ENCODE peak calls at places on chromosomes 16 and 17, in ten cellular contexts. S is A549, N is lower lobe of right lung, Y is astrocyte, A is stomach, F is bronchial epithelial cell, K is thoracic aorta, M is IMR-90, X is RWPE2, V is transverse colon. T is an unnamed sample.

GRCh38 chr16:11612110-11612981 is 25.6 kb upstream of the LITAF start:
- DNase-seq in V (peak; percentile 86), M (no peak), A (peak; percentile 90), Y (no peak), K (no peak), F (peak; percentile 78), X (no peak), N (peak; percentile 90), S (peak; percentile 78), T (no peak)

GRCh38 chr16:24427840-24428239 is 111.5 kb upstream of the RBBP6 start:
- DNase-seq in K (no peak), M (no peak), S (no peak), Y (no peak), N (no peak), X (no peak), F (no peak), A (no peak), V (no peak), T (no peak)

GRCh38 chr17:63458478-63458877 is 12.4 kb upstream of the CYB561 start:
- DNase-seq in X (no peak), Y (no peak), M (no peak), K (no peak), N (no peak), S (no peak), V (no peak), F (no peak), A (no peak), T (no peak)

GRCh38 chr16:11242658-11243057 is 13.3 kb downstream of the SOCS1 start:
- DNase-seq in X (no peak), Y (no peak), N (no peak), F (no peak), S (no peak), K (no peak), A (no peak), V (no peak), M (no peak), T (no peak)

GRCh38 chr16:85308585-85309540 is 196.6 kb upstream of the CIBAR2 start:
- DNase-seq in F (no peak), N (no peak), K (no peak), A (no peak), X (no peak), Y (no peak), V (no peak), S (no peak), M (no peak), T (no peak)

GRCh38 chr16:4412159-4412558 is 4.2 kb downstream of the CORO7 start:
- DNase-seq in X (no peak), Y (no peak), M (no peak), N (no peak), F (no peak), K (no peak), S (no peak), A (no peak), V (no peak), T (no peak)

GRCh38 chr16:70463235-70463634 is 8.8 kb downstream of the FCSK start:
- DNase-seq in S (no peak), A (no peak), Y (no peak), M (no peak), X (no peak), N (no peak), V (no peak), K (no peak), F (no peak), T (no peak)

GRCh38 chr16:2250652-2251280 is 621 bp downstream of the ECI1 start:
- DNase-seq in V (peak; percentile 68), X (no peak), Y (no peak), N (no peak), K (no peak), A (peak; percentile 62), F (peak; percentile 29), S (peak; percentile 67), M (no peak), T (no peak)

GRCh38 chr17:42253601-42254000 is 22.6 kb downstream of the STAT5B start:
- DNase-seq in X (no peak), A (no peak), F (no peak), N (no peak), K (no peak), S (no peak), Y (peak; percentile 47), V (no peak), M (no peak), T (no peak)

GRCh38 chr17:65509032-65509431 is 52.4 kb downstream of the AXIN2 start:
- DNase-seq in K (no peak), Y (no peak), A (no peak), M (no peak), N (no peak), V (no peak), S (no peak), X (no peak), F (no peak), T (no peak)

GRCh38 chr17:48561894-48562810 is 16.0 kb downstream of the HOXB4 start:
- DNase-seq in F (no peak), N (no peak), X (no peak), A (no peak), M (peak; percentile 68), Y (no peak), S (no peak), V (no peak), K (no peak), T (no peak)
- H3K4me3 ChIP-seq in F (no peak overlapping the region), N (no peak overlapping the region), X (no peak overlapping the region), A (no peak overlapping the region), M (no peak overlapping the region), Y (peak overlapping the region; percentile 58), S (no peak overlapping the region), V (no peak overlapping the region), K (no peak overlapping the region), T (no peak overlapping the region)

GRCh38 chr17:27519550-27519949 is 63.3 kb downstream of the KSR1 start:
- DNase-seq in Y (no peak), N (no peak), A (no peak), S (no peak), K (no peak), F (no peak), M (no peak), V (no peak), X (no peak), T (no peak)

GRCh38 chr17:27521281-27522027 is 65.2 kb downstream of the KSR1 start:
- DNase-seq in N (no peak), F (no peak), V (no peak), M (no peak), X (no peak), A (no peak), S (no peak), K (no peak), Y (no peak), T (no peak)

GRCh38 chr17:27522028-27522639 is 65.9 kb downstream of the KSR1 start:
- DNase-seq in F (no peak), Y (no peak), S (no peak), A (no peak), N (no peak), M (no peak), X (no peak), K (no peak), V (no peak), T (no peak)

GRCh38 chr17:27518750-27519521 is 62.7 kb downstream of the KSR1 start:
- DNase-seq in F (peak; percentile 52), Y (no peak), N (no peak), S (no peak), K (no peak), A (no peak), V (no peak), M (no peak), X (no peak), T (no peak)

DNA sequence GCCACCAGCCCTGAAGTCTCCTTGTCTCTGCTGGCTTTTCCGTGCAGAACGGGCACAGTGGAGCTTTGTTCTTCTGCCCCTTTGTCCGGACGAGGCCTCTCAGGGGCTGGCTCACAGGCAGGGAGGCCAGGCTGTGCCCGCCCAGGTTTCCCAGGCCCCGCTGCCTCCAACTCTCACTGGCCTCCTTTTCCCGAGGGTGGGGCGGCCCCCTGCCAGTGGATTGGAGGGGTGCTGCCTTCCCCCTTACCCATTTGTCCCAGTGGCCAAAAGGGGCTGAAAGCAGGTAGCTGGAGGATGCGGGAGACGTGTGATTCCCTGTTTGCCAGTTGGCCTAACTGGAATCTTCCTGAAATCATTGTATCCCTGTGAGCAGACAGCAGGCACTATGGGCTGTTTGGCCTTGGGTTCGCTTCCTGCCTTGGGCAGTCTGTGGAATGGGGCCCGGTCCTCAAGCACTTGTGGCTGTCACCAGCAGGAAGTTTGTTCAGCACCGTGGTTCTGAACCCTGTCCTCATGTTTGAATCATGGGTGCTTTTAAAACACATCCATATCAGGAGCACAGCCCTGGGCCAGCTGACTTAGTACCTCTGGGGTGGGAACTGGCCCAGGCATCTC is 64.4 kb downstream of the KSR1 start:
- DNase-seq in F (no peak), V (no peak), Y (no peak), N (no peak), A (no peak), K (no peak), S (no peak), X (no peak), M (no peak), T (no peak)
- H3K4me3 ChIP-seq in F (no peak overlapping the region), V (no peak overlapping the region), Y (no peak overlapping the region), N (no peak overlapping the region), A (no peak overlapping the region), K (no peak overlapping the region), S (no peak overlapping the region), X (no peak overlapping the region), M (no peak overlapping the region), T (no peak overlapping the region)

GRCh38 chr17:21530841-21531240 is 154.7 kb downstream of the KCNJ12 start:
- DNase-seq in V (no peak), A (no peak), X (no peak), N (no peak), F (no peak), K (no peak), M (no peak), S (no peak), Y (no peak), T (no peak)
- H3K4me3 ChIP-seq in V (no peak overlapping the region), A (no peak overlapping the region), X (no peak overlapping the region), N (no peak overlapping the region), F (no peak overlapping the region), K (no peak overlapping the region), M (no peak overlapping the region), S (no peak overlapping the region), Y (no peak overlapping the region), T (no peak overlapping the region)

GRCh38 chr17:73250851-73251640 is 10.6 kb downstream of the CPSF4L start:
- DNase-seq in K (no peak), M (no peak), F (no peak), N (no peak), Y (no peak), X (no peak), A (no peak), V (no peak), S (no peak), T (no peak)

GRCh38 chr17:73256220-73256619 is 5.5 kb downstream of the CPSF4L start:
- DNase-seq in M (no peak), S (no peak), N (no peak), Y (no peak), K (no peak), A (no peak), V (peak; percentile 4), F (no peak), X (no peak), T (no peak)

GRCh38 chr17:73257516-73257915 is 4.2 kb downstream of the CPSF4L start:
- DNase-seq in N (no peak), K (no peak), F (no peak), X (no peak), S (peak; percentile 27), M (no peak), Y (no peak), A (no peak), V (peak; percentile 13), T (no peak)

GRCh38 chr17:73251871-73252270 is 9.8 kb downstream of the CPSF4L start:
- DNase-seq in M (no peak), A (no peak), K (no peak), S (no peak), X (no peak), V (no peak), N (no peak), F (no peak), Y (no peak), T (no peak)

GRCh38 chr17:73255671-73256181 is 6.0 kb downstream of the CPSF4L start:
- DNase-seq in S (peak; percentile 62), A (peak; percentile 51), Y (no peak), X (no peak), K (no peak), N (peak; percentile 66), F (peak; percentile 67), V (peak; percentile 59), M (peak; percentile 24), T (no peak)
- H3K4me3 ChIP-seq in S (no peak overlapping the region), A (no peak overlapping the region), Y (no peak overlapping the region), X (no peak overlapping the region), K (no peak overlapping the region), N (no peak overlapping the region), F (no peak overlapping the region), V (no peak overlapping the region), M (no peak overlapping the region), T (no peak overlapping the region)